ENCODE peak calls at places on chromosomes 7 and 10, in five cellular contexts. E, H, T, F and Z are unnamed samples.

GRCh38 chr7:24751484-24751883 is 5.8 kb downstream of the GSDME start:
- DNase-seq in E (no peak), H (no peak), T (no peak), F (no peak), Z (no peak)

GRCh38 chr7:12623223-12623622 is 52.7 kb downstream of the SCIN start:
- DNase-seq in E (no peak), H (no peak), T (no peak), F (no peak), Z (no peak)

GRCh38 chr10:15169555-15170407 is 1.3 kb upstream of the NMT2 start:
- DNase-seq in E (no peak), H (no peak), T (peak; percentile 40), F (no peak), Z (peak; percentile 67)

GRCh38 chr10:60414111-60414510 is 24.4 kb upstream of the ANK3 start:
- DNase-seq in E (no peak), H (no peak), T (no peak), F (no peak), Z (no peak)

GRCh38 chr7:64768824-64769223 is 25.4 kb upstream of the ZNF138 start:
- DNase-seq in E (no peak), H (no peak), T (no peak), F (no peak), Z (no peak)

GRCh38 chr7:42869131-42870020 is 42.5 kb downstream of the C7orf25 start:
- DNase-seq in E (no peak), H (no peak), T (no peak), F (no peak), Z (no peak)

GRCh38 chr10:95567903-95568630 is 6.9 kb upstream of the SORBS1 start:
- DNase-seq in E (no peak), H (no peak), T (no peak), F (no peak), Z (no peak)

GRCh38 chr7:33109758-33110238 is 594 bp upstream of the RP9 start:
- DNase-seq in E (no peak), H (no peak), T (no peak), F (no peak), Z (peak; percentile 55)

GRCh38 chr10:126171555-126171954 is 216.7 kb downstream of the ADAM12 start:
- DNase-seq in E (no peak), H (no peak), T (no peak), F (no peak), Z (no peak)

GRCh38 chr7:151905322-151905721 is 28.4 kb upstream of the PRKAG2 start:
- DNase-seq in E (no peak), H (no peak), T (no peak), F (no peak), Z (no peak)
- H3K4me1 ChIP-seq in E (no peaks in the 10 kb centered on the region), H (no peaks in the 10 kb centered on the region), T (no peaks in the 10 kb centered on the region), F (no peaks in the 10 kb centered on the region), Z (no peaks in the 10 kb centered on the region)

GRCh38 chr10:131946321-131946751 is 35.4 kb downstream of the BNIP3 start:
- DNase-seq in E (no peak), H (no peak), T (no peak), F (no peak), Z (no peak)
- H3K36me3 ChIP-seq in E (peaks cover 61% of the 10 kb centered on the region), H (no peaks in the 10 kb centered on the region), T (peaks cover 7% of the 10 kb centered on the region), F (no peaks in the 10 kb centered on the region), Z (no peaks in the 10 kb centered on the region)

GRCh38 chr10:130493021-130493420 is 356.8 kb downstream of the GLRX3 start:
- DNase-seq in E (no peak), H (no peak), T (no peak), F (no peak), Z (peak; percentile 13)

GRCh38 chr10:130493446-130494198 is 357.4 kb downstream of the GLRX3 start:
- DNase-seq in E (no peak), H (no peak), T (no peak), F (no peak), Z (peak; percentile 10)

GRCh38 chr10:130497056-130498010 is 361.1 kb downstream of the GLRX3 start:
- DNase-seq in E (no peak), H (no peak), T (no peak), F (no peak), Z (no peak)

GRCh38 chr10:130495891-130496642 is 359.9 kb downstream of the GLRX3 start:
- DNase-seq in E (no peak), H (no peak), T (no peak), F (no peak), Z (no peak)

GRCh38 chr10:130495116-130495862 is 359.1 kb downstream of the GLRX3 start:
- DNase-seq in E (no peak), H (no peak), T (no peak), F (no peak), Z (peak; percentile 32)
- H3K4me3 ChIP-seq in E (no peak overlapping the region), H (no peak overlapping the region), T (no peak overlapping the region), F (no peak overlapping the region), Z (no peak overlapping the region)

DNA sequence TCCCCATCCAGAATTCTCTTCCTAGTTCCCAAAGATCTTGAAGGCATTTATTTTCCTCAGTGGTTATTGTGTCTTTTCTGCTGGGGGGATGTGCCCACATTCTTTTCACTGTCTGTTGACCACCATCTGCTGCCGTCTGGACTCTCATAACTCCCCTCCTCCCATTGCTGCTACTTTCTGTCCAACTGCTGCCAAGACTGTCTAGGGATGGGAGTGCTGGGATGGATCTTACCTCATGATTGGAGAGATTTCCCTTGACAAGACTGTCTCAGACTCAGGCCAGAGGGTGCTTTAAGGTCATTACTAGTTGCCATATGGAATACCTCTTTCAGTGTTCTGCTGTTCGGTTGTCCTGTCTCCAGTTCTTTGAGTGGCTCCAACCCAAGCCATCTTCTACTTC is 141.6 kb downstream of the C1GALT1 start:
- DNase-seq in E (no peak), H (no peak), T (no peak), F (no peak), Z (no peak)
- H3K4me1 ChIP-seq in E (no peaks in the 10 kb centered on the region), H (no peaks in the 10 kb centered on the region), T (no peaks in the 10 kb centered on the region), F (no peaks in the 10 kb centered on the region), Z (peaks cover 5% of the 10 kb centered on the region)